ENCODE peak calls at places on chromosome 1, in ten cellular contexts. One of them, this sample, is unnamed.

GRCh38 chr1:214101828-214102227 is 114.1 kb downstream of the PROX1 start:
- ATAC-seq in HCT116: no peak
- ATAC-seq in psoas muscle: no peak
- ATAC-seq in mucosa of descending colon: no peak
- ATAC-seq in stimulated activated effector memory CD8-positive, alpha-beta T cell treated with anti-CD3 and anti-CD28 coated beads, Interleukin-12 subunit alpha, Interleukin-12 subunit beta, amount 100 ng/mL, for 72 hours: no peak
- ATAC-seq in PC-3: no peak
- ATAC-seq in heart left ventricle: no peak
- ATAC-seq in left cardiac atrium: no peak
- ATAC-seq in activated naive CD8-positive, alpha-beta T cell treated with anti-CD3 and anti-CD28 coated beads, Interleukin-2, amount 50 U/mL, for 24 hours: no peak
- ATAC-seq in activated CD4-positive, alpha-beta T cell treated with anti-CD3 and anti-CD28 coated beads for 36 hours: no peak
- ATAC-seq in this sample: no peak

GRCh38 chr1:235450886-235451457 is 53.3 kb downstream of the B3GALNT2 start:
- ATAC-seq in mucosa of descending colon: no peak
- ATAC-seq in stimulated activated effector memory CD8-positive, alpha-beta T cell treated with anti-CD3 and anti-CD28 coated beads, Interleukin-12 subunit alpha, Interleukin-12 subunit beta, amount 100 ng/mL, for 72 hours: no peak
- ATAC-seq in heart left ventricle: no peak
- ATAC-seq in psoas muscle: no peak
- ATAC-seq in left cardiac atrium: no peak
- ATAC-seq in activated naive CD8-positive, alpha-beta T cell treated with anti-CD3 and anti-CD28 coated beads, Interleukin-2, amount 50 U/mL, for 24 hours: no peak
- ATAC-seq in HCT116: no peak
- ATAC-seq in PC-3: no peak
- ATAC-seq in activated CD4-positive, alpha-beta T cell treated with anti-CD3 and anti-CD28 coated beads for 36 hours: no peak
- ATAC-seq in this sample: peak; percentile 39

GRCh38 chr1:10901091-10901893 is 104.8 kb upstream of the CASZ1 start:
- ATAC-seq in psoas muscle: no peak
- ATAC-seq in PC-3: peak; percentile 12
- ATAC-seq in HCT116: peak; percentile 67
- ATAC-seq in left cardiac atrium: peak; percentile 49
- ATAC-seq in mucosa of descending colon: peak; percentile 66
- ATAC-seq in activated CD4-positive, alpha-beta T cell treated with anti-CD3 and anti-CD28 coated beads for 36 hours: no peak
- ATAC-seq in stimulated activated effector memory CD8-positive, alpha-beta T cell treated with anti-CD3 and anti-CD28 coated beads, Interleukin-12 subunit alpha, Interleukin-12 subunit beta, amount 100 ng/mL, for 72 hours: no peak
- ATAC-seq in activated naive CD8-positive, alpha-beta T cell treated with anti-CD3 and anti-CD28 coated beads, Interleukin-2, amount 50 U/mL, for 24 hours: no peak
- ATAC-seq in heart left ventricle: no peak
- ATAC-seq in this sample: peak; percentile 53

GRCh38 chr1:17852383-17852782 is 97.2 kb downstream of the ACTL8 start:
- ATAC-seq in HCT116: no peak
- ATAC-seq in mucosa of descending colon: no peak
- ATAC-seq in stimulated activated effector memory CD8-positive, alpha-beta T cell treated with anti-CD3 and anti-CD28 coated beads, Interleukin-12 subunit alpha, Interleukin-12 subunit beta, amount 100 ng/mL, for 72 hours: no peak
- ATAC-seq in heart left ventricle: no peak
- ATAC-seq in PC-3: no peak
- ATAC-seq in left cardiac atrium: no peak
- ATAC-seq in psoas muscle: no peak
- ATAC-seq in activated naive CD8-positive, alpha-beta T cell treated with anti-CD3 and anti-CD28 coated beads, Interleukin-2, amount 50 U/mL, for 24 hours: no peak
- ATAC-seq in activated CD4-positive, alpha-beta T cell treated with anti-CD3 and anti-CD28 coated beads for 36 hours: no peak
- ATAC-seq in this sample: no peak

GRCh38 chr1:116807871-116808450 is 53.7 kb downstream of the CD2 start:
- ATAC-seq in mucosa of descending colon: no peak
- ATAC-seq in HCT116: no peak
- ATAC-seq in left cardiac atrium: no peak
- ATAC-seq in heart left ventricle: no peak
- ATAC-seq in stimulated activated effector memory CD8-positive, alpha-beta T cell treated with anti-CD3 and anti-CD28 coated beads, Interleukin-12 subunit alpha, Interleukin-12 subunit beta, amount 100 ng/mL, for 72 hours: peak; percentile 55
- ATAC-seq in psoas muscle: no peak
- ATAC-seq in activated naive CD8-positive, alpha-beta T cell treated with anti-CD3 and anti-CD28 coated beads, Interleukin-2, amount 50 U/mL, for 24 hours: peak; percentile 9
- ATAC-seq in activated CD4-positive, alpha-beta T cell treated with anti-CD3 and anti-CD28 coated beads for 36 hours: peak; percentile 10
- ATAC-seq in PC-3: no peak
- ATAC-seq in this sample: no peak

GRCh38 chr1:163036661-163037060 is 32.5 kb upstream of the RGS4 start:
- ATAC-seq in stimulated activated effector memory CD8-positive, alpha-beta T cell treated with anti-CD3 and anti-CD28 coated beads, Interleukin-12 subunit alpha, Interleukin-12 subunit beta, amount 100 ng/mL, for 72 hours: no peak
- ATAC-seq in heart left ventricle: no peak
- ATAC-seq in PC-3: no peak
- ATAC-seq in activated naive CD8-positive, alpha-beta T cell treated with anti-CD3 and anti-CD28 coated beads, Interleukin-2, amount 50 U/mL, for 24 hours: no peak
- ATAC-seq in left cardiac atrium: no peak
- ATAC-seq in activated CD4-positive, alpha-beta T cell treated with anti-CD3 and anti-CD28 coated beads for 36 hours: no peak
- ATAC-seq in psoas muscle: no peak
- ATAC-seq in HCT116: no peak
- ATAC-seq in mucosa of descending colon: no peak
- ATAC-seq in this sample: no peak

GRCh38 chr1:10680487-10680886 is 116.0 kb downstream of the CASZ1 start:
- ATAC-seq in stimulated activated effector memory CD8-positive, alpha-beta T cell treated with anti-CD3 and anti-CD28 coated beads, Interleukin-12 subunit alpha, Interleukin-12 subunit beta, amount 100 ng/mL, for 72 hours: no peak
- ATAC-seq in activated CD4-positive, alpha-beta T cell treated with anti-CD3 and anti-CD28 coated beads for 36 hours: no peak
- ATAC-seq in activated naive CD8-positive, alpha-beta T cell treated with anti-CD3 and anti-CD28 coated beads, Interleukin-2, amount 50 U/mL, for 24 hours: no peak
- ATAC-seq in left cardiac atrium: peak; percentile 10
- ATAC-seq in psoas muscle: no peak
- ATAC-seq in PC-3: no peak
- ATAC-seq in heart left ventricle: no peak
- ATAC-seq in mucosa of descending colon: peak; percentile 39
- ATAC-seq in HCT116: no peak
- ATAC-seq in this sample: peak; percentile 21

GRCh38 chr1:205275133-205275532 is 46.4 kb downstream of the NUAK2 start:
- ATAC-seq in activated naive CD8-positive, alpha-beta T cell treated with anti-CD3 and anti-CD28 coated beads, Interleukin-2, amount 50 U/mL, for 24 hours: no peak
- ATAC-seq in psoas muscle: no peak
- ATAC-seq in PC-3: no peak
- ATAC-seq in HCT116: no peak
- ATAC-seq in mucosa of descending colon: peak; percentile 80
- ATAC-seq in stimulated activated effector memory CD8-positive, alpha-beta T cell treated with anti-CD3 and anti-CD28 coated beads, Interleukin-12 subunit alpha, Interleukin-12 subunit beta, amount 100 ng/mL, for 72 hours: no peak
- ATAC-seq in activated CD4-positive, alpha-beta T cell treated with anti-CD3 and anti-CD28 coated beads for 36 hours: peak; percentile 11
- ATAC-seq in heart left ventricle: no peak
- ATAC-seq in left cardiac atrium: no peak
- ATAC-seq in this sample: peak; percentile 25

GRCh38 chr1:191419842-191420241 is 738.4 kb upstream of the RGS18 start:
- ATAC-seq in mucosa of descending colon: no peak
- ATAC-seq in heart left ventricle: no peak
- ATAC-seq in activated CD4-positive, alpha-beta T cell treated with anti-CD3 and anti-CD28 coated beads for 36 hours: no peak
- ATAC-seq in stimulated activated effector memory CD8-positive, alpha-beta T cell treated with anti-CD3 and anti-CD28 coated beads, Interleukin-12 subunit alpha, Interleukin-12 subunit beta, amount 100 ng/mL, for 72 hours: no peak
- ATAC-seq in left cardiac atrium: no peak
- ATAC-seq in HCT116: no peak
- ATAC-seq in psoas muscle: no peak
- ATAC-seq in PC-3: no peak
- ATAC-seq in activated naive CD8-positive, alpha-beta T cell treated with anti-CD3 and anti-CD28 coated beads, Interleukin-2, amount 50 U/mL, for 24 hours: no peak
- ATAC-seq in this sample: no peak

This sample was measured in esophagus mucosa.